ENCODE peak calls at places on chromosomes 5 and 9, in seven cellular contexts. X is fibroblast of villous mesenchyme, G is hippocampal formation, V is cardiac fibroblast, Y is ovary, S is retina, K is Daoy. B is an unnamed sample.

GRCh38 chr5:172106511-172107356 is 81.3 kb downstream of the STK10 start:
- DNase-seq in X (peak; percentile 25), G (peak; percentile 58), V (peak; percentile 48), Y (peak; percentile 83), S (peak; percentile 90), K (peak; percentile 49), B (no peak)

GRCh38 chr9:126705311-126705766 is 91.6 kb downstream of the LMX1B start:
- DNase-seq in X (peak; percentile 59), G (peak; percentile 37), V (peak; percentile 63), Y (peak; percentile 85), S (peak; percentile 87), K (peak; percentile 91), B (peak; percentile 20)

GRCh38 chr5:71737931-71738539 is 19.0 kb downstream of the CARTPT start:
- DNase-seq in X (no peak), G (no peak), V (no peak), Y (no peak), S (no peak), K (no peak), B (no peak)

GRCh38 chr5:68682400-68683152 is 411.2 kb upstream of the SLC30A5 start:
- DNase-seq in X (no peak), G (no peak), V (no peak), Y (no peak), S (no peak), K (no peak), B (no peak)

GRCh38 chr5:150484964-150485769 is 22.8 kb upstream of the NDST1 start:
- DNase-seq in X (no peak), G (no peak), V (no peak), Y (no peak), S (peak; percentile 82), K (no peak), B (no peak)

GRCh38 chr5:83701886-83702285 is 18.8 kb downstream of the HAPLN1 start:
- DNase-seq in X (no peak), G (no peak), V (peak; percentile 20), Y (no peak), S (no peak), K (peak; percentile 50), B (no peak)

GRCh38 chr9:134521817-134522501 is 119.6 kb upstream of the COL5A1 start:
- DNase-seq in X (no peak), G (no peak), V (no peak), Y (no peak), S (no peak), K (no peak), B (no peak)

GRCh38 chr5:76867827-76868693 is 18.2 kb downstream of the S100Z start:
- DNase-seq in X (peak; percentile 70), G (peak; percentile 34), V (peak; percentile 87), Y (peak; percentile 38), S (peak; percentile 82), K (peak; percentile 73), B (no peak)

GRCh38 chr5:152389209-152389608 is 15.9 kb downstream of the NMUR2 start:
- DNase-seq in X (no peak), G (no peak), V (no peak), Y (no peak), S (no peak), K (no peak), B (no peak)

GRCh38 chr5:102545175-102545574 is 46.4 kb upstream of the SLCO6A1 start:
- DNase-seq in X (no peak), G (no peak), V (peak; percentile 31), Y (no peak), S (no peak), K (peak; percentile 7), B (no peak)

GRCh38 chr5:112554089-112554977 is 135.3 kb upstream of the EPB41L4A start:
- DNase-seq in X (no peak), G (peak; percentile 41), V (peak; percentile 19), Y (no peak), S (no peak), K (no peak), B (no peak)

GRCh38 chr9:106718996-106719395 is 144.0 kb upstream of the ZNF462 start:
- DNase-seq in X (peak; percentile 49), G (no peak), V (peak; percentile 80), Y (no peak), S (no peak), K (peak; percentile 33), B (no peak)

GRCh38 chr5:107257885-107258520 is 412.7 kb downstream of the EFNA5 start:
- DNase-seq in X (no peak), G (no peak), V (no peak), Y (no peak), S (no peak), K (peak; percentile 70), B (no peak)

GRCh38 chr9:35385042-35385441 is 104.9 kb upstream of the RUSC2 start:
- DNase-seq in X (peak; percentile 53), G (no peak), V (peak; percentile 76), Y (no peak), S (no peak), K (no peak), B (no peak)

GRCh38 chr9:125377584-125378250 is 116.1 kb downstream of the GAPVD1 start:
- DNase-seq in X (no peak), G (no peak), V (no peak), Y (no peak), S (no peak), K (no peak), B (no peak)

GRCh38 chr9:115200711-115201505 is 83.0 kb upstream of the TNC start:
- DNase-seq in X (peak; percentile 72), G (no peak), V (no peak), Y (no peak), S (no peak), K (no peak), B (no peak)

GRCh38 chr5:154648229-154648628 is 106.9 kb upstream of the LARP1 start:
- DNase-seq in X (no peak), G (no peak), V (no peak), Y (no peak), S (no peak), K (no peak), B (no peak)

GRCh38 chr5:12861891-12862290 is 957.6 kb upstream of the CTNND2 start:
- DNase-seq in X (no peak), G (no peak), V (no peak), Y (no peak), S (no peak), K (no peak), B (no peak)

GRCh38 chr9:33498387-33498786 is 24.7 kb upstream of the NOL6 start:
- DNase-seq in X (no peak), G (no peak), V (peak; percentile 43), Y (no peak), S (no peak), K (no peak), B (no peak)

GRCh38 chr5:11273180-11273882 is 512.3 kb upstream of the DAP start:
- DNase-seq in X (peak; percentile 33), G (no peak), V (no peak), Y (no peak), S (no peak), K (peak; percentile 72), B (no peak)

GRCh38 chr9:110958846-110959245 is 79.4 kb downstream of the LPAR1 start:
- DNase-seq in X (no peak), G (no peak), V (no peak), Y (no peak), S (no peak), K (no peak), B (no peak)

GRCh38 chr5:143030349-143030748 is 260.2 kb downstream of the ARHGAP26 start:
- DNase-seq in X (no peak), G (no peak), V (no peak), Y (no peak), S (no peak), K (no peak), B (no peak)

GRCh38 chr5:111364992-111365391 is 140.8 kb downstream of the CAMK4 start:
- DNase-seq in X (peak; percentile 9), G (no peak), V (peak; percentile 28), Y (no peak), S (no peak), K (no peak), B (no peak)

GRCh38 chr5:96067902-96068614 is 106.4 kb upstream of the ELL2 start:
- DNase-seq in X (peak; percentile 90), G (no peak), V (peak; percentile 94), Y (no peak), S (no peak), K (peak; percentile 90), B (no peak)

GRCh38 chr5:10306806-10307205 is 896 bp downstream of the CMBL start:
- DNase-seq in X (no peak), G (no peak), V (no peak), Y (no peak), S (peak; percentile 25), K (no peak), B (no peak)

GRCh38 chr5:157845894-157846598 is 12.9 kb downstream of the CLINT1 start:
- DNase-seq in X (no peak), G (no peak), V (no peak), Y (no peak), S (no peak), K (no peak), B (no peak)

GRCh38 chr5:171484460-171484899 is 65.0 kb downstream of the FGF18 start:
- DNase-seq in X (peak; percentile 26), G (no peak), V (peak; percentile 39), Y (peak; percentile 44), S (no peak), K (peak; percentile 32), B (no peak)

GRCh38 chr9:106921341-106921899 is 58.5 kb downstream of the ZNF462 start:
- DNase-seq in X (peak; percentile 98), G (peak; percentile 59), V (peak; percentile 50), Y (peak; percentile 61), S (peak; percentile 52), K (peak; percentile 30), B (no peak)